ENCODE peak calls at places on chromosome 17, in six cellular contexts. F is SK-N-SH, J is GM12878, C is K562, D is H1, E is HepG2. Y is an unnamed sample.

GRCh38 chr17:55845385-55845784 is 94.5 kb downstream of the PCTP start:
- DNase-seq in J (no peak), D (peak), F (peak), C (no peak), E (no peak), Y (no peak)

GRCh38 chr17:62140836-62141235 is 75.8 kb upstream of the MED13 start:
- DNase-seq in F (no peak), C (no peak), E (no peak), D (no peak), J (no peak), Y (no peak)

GRCh38 chr17:74430706-74431567 is 951 bp upstream of the GPRC5C start:
- DNase-seq in C (peak), F (peak), D (no peak), E (peak), J (peak), Y (peak)

GRCh38 chr17:47700471-47701449 is 6.8 kb downstream of the TBKBP1 start:
- DNase-seq in D (no peak), F (no peak), J (no peak), E (no peak), C (no peak), Y (no peak)

GRCh38 chr17:59371426-59372099 is 40.1 kb downstream of the YPEL2 start:
- DNase-seq in C (no peak), J (no peak), D (no peak), E (peak), F (no peak), Y (no peak)

GRCh38 chr17:8794636-8795035 is 4.5 kb downstream of the MFSD6L start:
- DNase-seq in F (no peak), D (no peak), E (no peak), J (no peak), C (no peak), Y (no peak)

GRCh38 chr17:32302860-32303649 is 37.4 kb downstream of the RHBDL3 start:
- DNase-seq in F (peak), C (no peak), E (peak), J (no peak), D (no peak), Y (no peak)

GRCh38 chr17:70521821-70522256 is 352.5 kb downstream of the KCNJ2 start:
- DNase-seq in F (no peak), J (no peak), C (no peak), D (no peak), E (no peak), Y (no peak)

GRCh38 chr17:48184721-48185120 is 77.2 kb downstream of the SNX11 start:
- DNase-seq in C (no peak), E (no peak), F (no peak), D (no peak), J (no peak), Y (no peak)

GRCh38 chr17:42055496-42055895 is 5.1 kb upstream of the C17orf113 start:
- DNase-seq in D (no peak), C (peak), J (no peak), F (no peak), E (no peak), Y (no peak)

GRCh38 chr17:79970576-79971068 is 65.0 kb downstream of the TBC1D16 start:
- DNase-seq in D (no peak), J (no peak), C (peak), F (peak), E (peak), Y (peak)

GRCh38 chr17:55745258-55745657 is 5.6 kb upstream of the PCTP start:
- DNase-seq in J (no peak), C (no peak), E (no peak), F (no peak), D (no peak), Y (no peak)

GRCh38 chr17:21815352-21816063 is 123.2 kb downstream of the KCNJ18 start:
- DNase-seq in E (no peak), J (no peak), C (no peak), D (no peak), F (no peak), Y (no peak)

GRCh38 chr17:28133562-28133970 is 91.1 kb downstream of the NLK start:
- DNase-seq in J (no peak), D (no peak), E (no peak), F (no peak), C (no peak), Y (no peak)

GRCh38 chr17:37478187-37478586 is 11.5 kb upstream of the DUSP14 start:
- DNase-seq in E (no peak), D (no peak), C (no peak), J (no peak), F (no peak), Y (no peak)

GRCh38 chr17:74961657-74962360 is 10.8 kb downstream of the HID1 start:
- DNase-seq in J (no peak), F (peak), D (peak), E (peak), C (peak), Y (peak)

GRCh38 chr17:74274060-74274702 is at the start of gene DNAI2:
- DNase-seq in C (no peak), F (peak), D (no peak), E (no peak), J (no peak), Y (peak)

GRCh38 chr17:37648555-37648954 is 5.3 kb upstream of the DDX52 start:
- DNase-seq in F (no peak), D (no peak), J (no peak), C (no peak), E (no peak), Y (no peak)

GRCh38 chr17:18224053-18224427 is 1.4 kb upstream of the LLGL1 start:
- DNase-seq in D (no peak), C (no peak), E (peak), J (no peak), F (no peak), Y (no peak)

GRCh38 chr17:60086822-60087591 is 8.3 kb upstream of the HEATR6 start:
- DNase-seq in F (no peak), C (no peak), E (no peak), J (no peak), D (peak), Y (no peak)

GRCh38 chr17:4566785-4567184 is 6.4 kb upstream of the GGT6 start:
- DNase-seq in C (peak), D (no peak), J (no peak), F (peak), E (peak), Y (no peak)

GRCh38 chr17:82983510-82984248 is 95.7 kb upstream of the METRNL start:
- DNase-seq in E (no peak), J (no peak), D (no peak), C (no peak), F (no peak), Y (no peak)

DNA sequence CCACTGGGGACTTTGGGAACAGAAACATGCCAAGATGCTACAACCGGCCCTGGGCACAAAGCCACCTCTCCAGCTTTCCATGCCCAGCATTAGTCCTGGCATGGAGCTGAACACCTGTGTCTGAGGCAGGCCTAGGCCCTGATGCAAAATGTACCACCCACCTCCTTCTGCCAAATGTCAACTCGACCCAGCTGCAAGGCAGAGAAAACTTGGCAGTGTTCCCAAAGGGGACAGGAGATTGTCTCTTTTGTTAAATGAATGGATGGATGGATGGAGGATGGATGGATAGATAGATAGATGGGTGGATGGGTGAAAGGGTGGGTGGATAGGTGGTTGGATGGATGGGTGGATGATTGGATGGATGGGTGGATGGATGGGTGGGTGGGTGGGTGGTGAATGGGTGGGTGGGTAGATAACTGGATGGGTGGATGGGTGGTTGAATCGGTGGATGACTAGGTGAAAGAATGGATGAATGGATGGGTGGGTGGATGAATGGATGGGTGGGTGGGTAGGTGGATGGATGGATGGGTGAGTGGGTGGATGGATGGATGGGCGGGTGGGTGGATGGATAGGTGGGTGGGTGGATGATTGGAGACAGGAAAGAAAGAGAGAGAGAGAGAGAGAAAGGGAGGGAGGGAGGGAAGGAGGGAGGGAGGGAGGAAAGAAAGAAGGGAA is 73.4 kb upstream of the TNRC6C start:
- DNase-seq in D (no peak), J (no peak), F (no peak), E (no peak), C (no peak), Y (no peak)
- H3K27ac ChIP-seq in D (no peak), J (no peak), F (no peak), E (no peak), C (no peak), Y (no peak)

GRCh38 chr17:15954222-15954621 is 9.3 kb downstream of the ADORA2B start:
- DNase-seq in C (no peak), J (no peak), D (no peak), E (no peak), F (no peak), Y (no peak)
- TF ChIP-seq CTCF in C (no peak), J (no peak), D (no peak), E (no peak), F (peak), Y (no peak)

GRCh38 chr17:50219345-50219744 is 17.9 kb upstream of the COL1A1 start:
- DNase-seq in F (no peak), D (no peak), E (peak), C (no peak), J (no peak), Y (no peak)
- TF ChIP-seq GABPA in F (peak), D (no peak), E (no peak), C (no peak), J (no peak), Y (no peak)

GRCh38 chr17:63429766-63430165 is 16.3 kb downstream of the CYB561 start:
- DNase-seq in D (no peak), C (no peak), E (no peak), F (no peak), J (no peak), Y (no peak)
- H3K27ac ChIP-seq in D (no peak), C (no peak), E (no peak), F (peak), J (no peak), Y (no peak)

Y was measured in HL-60.